ENCODE peak calls at places on chromosomes 6 and 20, in eight cellular contexts. S, Y, F, U, A, O, B and Z are unnamed samples.

GRCh38 chr6:18503588-18504231 is 116.6 kb downstream of the RNF144B start:
- DNase-seq in S (peak), U (peak), F (peak), O (peak), Y (peak), B (peak), A (peak), Z (peak)

GRCh38 chr20:24703284-24703610 is 233.8 kb downstream of the SYNDIG1 start:
- DNase-seq in O (no peak), A (no peak), Y (no peak), F (no peak), U (no peak), B (no peak), S (no peak), Z (no peak)

GRCh38 chr6:89084954-89085353 is 4.4 kb downstream of the PNRC1 start:
- DNase-seq in O (no peak), Y (no peak), U (no peak), A (no peak), B (peak), F (no peak), S (no peak), Z (no peak)

GRCh38 chr20:62832212-62832922 is 15.5 kb downstream of the COL9A3 start:
- DNase-seq in U (no peak), B (no peak), S (peak), Y (no peak), F (no peak), A (peak), O (peak), Z (peak)

GRCh38 chr6:51936536-51936935 is 150.9 kb downstream of the PKHD1 start:
- DNase-seq in U (no peak), B (no peak), F (no peak), O (no peak), A (no peak), Y (no peak), S (no peak), Z (no peak)

GRCh38 chr6:54217018-54217417 is 91.2 kb upstream of the TINAG start:
- DNase-seq in S (no peak), Y (no peak), A (no peak), B (no peak), U (no peak), F (no peak), O (no peak), Z (no peak)

GRCh38 chr6:160138839-160139419 is 17.3 kb downstream of the SLC22A1 start:
- DNase-seq in S (no peak), U (no peak), Y (no peak), A (no peak), O (no peak), F (no peak), B (no peak), Z (no peak)

GRCh38 chr6:95110767-95111166 is 466.6 kb upstream of the MANEA start:
- DNase-seq in O (no peak), Y (no peak), S (no peak), B (no peak), A (no peak), U (no peak), F (no peak), Z (no peak)

GRCh38 chr6:1553562-1554088 is 56.1 kb upstream of the FOXC1 start:
- DNase-seq in S (no peak), U (no peak), O (no peak), F (no peak), A (no peak), Y (no peak), B (no peak), Z (no peak)

GRCh38 chr6:45899683-45899946 is 116.0 kb downstream of the CLIC5 start:
- DNase-seq in Y (no peak), U (no peak), A (no peak), O (no peak), F (no peak), B (no peak), S (no peak), Z (no peak)

GRCh38 chr20:21693322-21693721 is 12.1 kb upstream of the PAX1 start:
- DNase-seq in S (peak), F (peak), O (no peak), B (no peak), A (no peak), U (no peak), Y (peak), Z (no peak)

GRCh38 chr6:152723398-152723797 is 25.7 kb downstream of the MYCT1 start:
- DNase-seq in U (no peak), F (no peak), S (no peak), B (peak), O (no peak), A (no peak), Y (peak), Z (no peak)

GRCh38 chr6:1263039-1263849 is 48.7 kb upstream of the FOXQ1 start:
- DNase-seq in O (no peak), S (no peak), U (no peak), A (no peak), B (no peak), F (peak), Y (peak), Z (no peak)

GRCh38 chr20:18030020-18030419 is 27.7 kb downstream of the OVOL2 start:
- DNase-seq in S (no peak), A (no peak), U (no peak), Y (no peak), F (peak), B (no peak), O (no peak), Z (no peak)

GRCh38 chr20:16437387-16437990 is 135.8 kb downstream of the KIF16B start:
- DNase-seq in A (no peak), U (no peak), B (no peak), F (no peak), O (no peak), S (no peak), Y (no peak), Z (no peak)

GRCh38 chr6:126546771-126547170 is 206.9 kb downstream of the CENPW start:
- DNase-seq in O (no peak), B (peak), S (no peak), U (no peak), A (no peak), Y (no peak), F (no peak), Z (no peak)

GRCh38 chr6:112879920-112880413 is 532.8 kb downstream of the RFPL4B start:
- DNase-seq in S (peak), Y (peak), F (peak), O (no peak), B (no peak), U (peak), A (no peak), Z (no peak)

GRCh38 chr6:33694401-33694931 is 17.0 kb downstream of the UQCC2 start:
- DNase-seq in O (peak), F (no peak), S (no peak), U (no peak), Y (peak), A (no peak), B (peak), Z (no peak)

GRCh38 chr6:63268574-63268973 is 51.2 kb downstream of the LGSN start:
- DNase-seq in S (no peak), A (no peak), F (no peak), U (no peak), O (no peak), B (no peak), Y (no peak), Z (no peak)

GRCh38 chr6:68326762-68327161 is 308.3 kb upstream of the ADGRB3 start:
- DNase-seq in F (no peak), O (no peak), B (no peak), A (no peak), U (no peak), Y (no peak), S (no peak), Z (no peak)

GRCh38 chr6:80923816-80924215 is 817.3 kb downstream of the BCKDHB start:
- DNase-seq in U (no peak), B (no peak), A (no peak), S (no peak), Y (no peak), O (no peak), F (no peak), Z (no peak)

GRCh38 chr6:154411076-154411475 is 54.5 kb upstream of the IPCEF1 start:
- DNase-seq in S (no peak), Y (no peak), U (no peak), O (no peak), B (no peak), A (no peak), F (no peak), Z (no peak)

GRCh38 chr20:24960861-24961260 is 11.8 kb downstream of the CST7 start:
- DNase-seq in Y (no peak), O (no peak), F (no peak), S (no peak), U (no peak), B (no peak), A (no peak), Z (no peak)

GRCh38 chr6:100152201-100152600 is 158.2 kb upstream of the MCHR2 start:
- DNase-seq in S (no peak), A (no peak), U (no peak), Y (no peak), F (no peak), B (no peak), O (no peak), Z (no peak)

GRCh38 chr6:3561745-3562144 is 104.9 kb upstream of the SLC22A23 start:
- DNase-seq in F (peak), S (no peak), A (no peak), B (peak), O (no peak), Y (peak), U (no peak), Z (no peak)

GRCh38 chr6:5302995-5303622 is 41.8 kb downstream of the FARS2 start:
- DNase-seq in B (peak), U (no peak), S (peak), O (no peak), F (peak), Y (peak), A (peak), Z (peak)

GRCh38 chr6:44464051-44464450 is 76.5 kb downstream of the CDC5L start:
- DNase-seq in S (no peak), B (no peak), A (no peak), Y (no peak), O (no peak), U (no peak), F (no peak), Z (no peak)

GRCh38 chr6:36357872-36358234 is 21.2 kb upstream of the BNIP5 start:
- DNase-seq in F (no peak), U (no peak), B (no peak), A (peak), Y (no peak), O (no peak), S (no peak), Z (no peak)

GRCh38 chr6:36360241-36361054 is 23.8 kb upstream of the BNIP5 start:
- DNase-seq in U (peak), S (peak), F (peak), Y (peak), A (no peak), O (peak), B (peak), Z (peak)

GRCh38 chr6:36355819-36356218 is 19.1 kb upstream of the BNIP5 start:
- DNase-seq in A (no peak), U (no peak), F (no peak), Y (no peak), B (no peak), S (no peak), O (no peak), Z (no peak)

GRCh38 chr6:36361071-36361470 is 24.4 kb upstream of the BNIP5 start:
- DNase-seq in Y (no peak), A (no peak), U (no peak), F (no peak), B (no peak), S (no peak), O (no peak), Z (no peak)

GRCh38 chr6:36358235-36358915 is 21.7 kb upstream of the BNIP5 start:
- DNase-seq in A (peak), B (peak), S (peak), F (peak), Y (no peak), U (no peak), O (no peak), Z (no peak)
- TF ChIP-seq RAD21 in A (no peak), B (no peak), S (no peak), F (no peak), Y (no peak), U (no peak), O (no peak), Z (no peak)

GRCh38 chr20:33896509-33896908 is 85.4 kb downstream of the CHMP4B start:
- DNase-seq in S (no peak), A (no peak), B (peak), U (no peak), Y (no peak), F (no peak), O (no peak), Z (no peak)

GRCh38 chr20:33894798-33895197 is 83.7 kb downstream of the CHMP4B start:
- DNase-seq in A (no peak), Y (no peak), F (no peak), O (no peak), S (no peak), B (no peak), U (no peak), Z (no peak)

GRCh38 chr20:33899106-33899505 is 88.0 kb downstream of the CHMP4B start:
- DNase-seq in U (no peak), F (no peak), O (no peak), B (no peak), Y (no peak), S (no peak), A (no peak), Z (no peak)

GRCh38 chr20:33900515-33901131 is 89.5 kb downstream of the CHMP4B start:
- DNase-seq in F (no peak), U (no peak), Y (no peak), O (no peak), A (no peak), B (no peak), S (no peak), Z (no peak)

GRCh38 chr20:33897313-33897912 is 86.3 kb downstream of the CHMP4B start:
- DNase-seq in A (no peak), B (no peak), S (no peak), F (no peak), U (no peak), O (peak), Y (no peak), Z (peak)
- TF ChIP-seq RAD21 in A (no peak), B (no peak), S (no peak), F (peak), U (peak), O (peak), Y (no peak), Z (peak)

DNA sequence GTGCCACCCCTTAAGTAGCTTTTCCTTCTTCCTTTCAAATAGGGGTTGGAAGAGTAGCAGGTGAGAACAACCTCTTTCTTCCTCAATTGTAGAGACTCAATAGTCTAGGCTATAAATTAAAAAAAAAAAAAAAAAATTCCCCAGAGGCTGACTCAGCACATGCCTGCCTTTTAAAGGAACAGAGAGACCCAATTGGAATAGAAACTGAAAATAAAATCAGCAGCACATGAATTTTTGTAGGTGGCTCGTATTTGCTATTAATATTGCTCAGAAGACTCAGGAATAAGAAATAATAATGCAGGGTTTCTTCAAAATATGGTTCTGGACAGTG is 19.3 kb downstream of the TOP1 start:
- DNase-seq in F (no peak), U (no peak), A (no peak), O (no peak), S (no peak), Y (no peak), B (no peak), Z (no peak)
- TF ChIP-seq RAD21 in F (no peak), U (no peak), A (no peak), O (no peak), S (no peak), Y (no peak), B (no peak), Z (no peak)

DNA sequence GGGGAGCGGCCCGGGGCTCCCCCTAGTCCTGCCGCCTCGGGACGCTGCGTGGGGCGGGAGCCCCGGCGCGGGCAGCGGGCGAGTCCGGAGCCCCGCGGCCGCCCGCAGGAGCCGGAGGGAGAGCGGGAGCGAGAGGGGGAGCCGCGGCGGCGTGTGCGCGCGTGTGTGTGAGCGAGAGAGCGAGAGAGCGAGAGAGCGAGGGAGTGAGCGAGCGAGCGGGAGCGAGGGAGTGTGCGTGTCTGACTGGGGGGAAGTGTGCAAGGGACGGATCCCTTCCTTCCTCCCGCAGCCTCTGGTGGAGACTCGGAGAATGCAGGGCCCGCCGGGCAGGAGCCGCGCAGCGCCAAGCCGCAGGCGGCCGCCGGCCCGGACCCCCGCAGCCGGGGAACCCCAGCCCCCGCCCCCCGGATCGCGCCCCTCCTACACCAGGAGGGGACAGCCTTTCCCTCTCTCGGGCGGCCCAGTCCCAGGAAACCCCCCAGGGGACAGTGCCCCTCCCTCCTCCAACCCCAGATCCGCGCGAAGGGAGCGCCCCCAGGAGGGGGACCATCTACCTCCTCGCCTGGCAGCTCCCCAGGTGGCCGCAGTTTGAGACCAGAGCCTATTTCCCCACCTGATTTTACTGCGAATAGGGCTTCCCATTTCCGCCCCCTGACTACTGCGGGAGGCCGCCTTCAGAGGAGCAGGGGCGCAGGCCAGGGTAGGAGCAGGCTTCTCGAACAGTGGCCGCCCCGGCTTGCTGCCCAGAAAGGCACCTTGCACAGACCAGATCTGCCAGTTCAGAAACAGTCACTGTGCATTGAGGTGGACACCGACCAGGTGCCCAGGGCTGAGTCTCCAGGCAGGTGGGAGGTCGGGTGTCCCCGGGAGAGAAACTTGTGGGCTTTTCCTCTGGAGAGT is at the start of gene CDH22:
- DNase-seq in B (peak), O (peak), S (peak), F (peak), Y (peak), U (no peak), A (no peak), Z (peak)
- TF ChIP-seq RAD21 in B (no peak), O (peak), S (peak), F (peak), Y (peak), U (peak), A (no peak), Z (peak)

DNA sequence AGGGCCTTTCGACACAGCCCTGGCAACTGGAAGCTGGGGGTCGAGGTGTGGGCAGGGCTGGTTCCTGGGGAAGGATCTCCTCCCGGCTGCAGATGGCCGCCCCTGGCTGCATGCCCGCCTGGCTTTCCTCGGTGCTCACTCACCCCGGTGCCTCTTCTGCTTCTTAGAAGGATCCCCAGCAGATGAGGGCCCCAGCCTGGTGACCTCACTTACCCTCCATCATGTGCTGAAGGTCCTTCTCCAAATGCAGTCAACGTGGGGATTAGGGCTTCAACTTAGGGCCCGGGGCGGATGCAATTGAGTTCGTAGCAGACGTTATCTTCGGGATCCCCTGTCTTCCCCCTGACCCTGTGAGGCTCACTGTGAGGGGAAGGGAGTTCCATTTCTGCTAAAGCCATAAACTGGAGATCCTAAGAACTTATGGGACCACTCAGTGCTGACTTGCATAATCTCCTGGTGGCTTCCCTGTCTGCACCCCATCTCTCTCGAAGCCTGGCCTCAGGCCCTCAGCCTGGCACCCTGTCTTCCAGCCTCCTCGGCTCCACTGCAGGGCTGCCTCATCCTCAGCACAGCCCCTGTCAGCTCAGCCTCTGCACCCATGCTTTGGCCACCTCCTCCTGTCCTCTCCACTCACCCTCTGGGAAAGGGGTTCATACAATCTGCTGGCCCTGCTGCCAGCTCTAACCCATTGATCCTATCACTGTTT is 92.6 kb downstream of the THBS2 start:
- DNase-seq in A (no peak), S (no peak), U (no peak), Y (no peak), O (no peak), B (no peak), F (no peak), Z (no peak)
- TF ChIP-seq RAD21 in A (no peak), S (no peak), U (no peak), Y (no peak), O (no peak), B (no peak), F (no peak), Z (no peak)